ENCODE peak calls at places on chromosomes 3 and 15, in seven cellular contexts. Q is WTC11, I is GM12878, X is K562, D is SK-N-SH, T is HepG2, O is endothelial cell of umbilical vein. P is an unnamed sample.

GRCh38 chr3:189710620-189711388 is 79.6 kb downstream of the TP63 start:
- DNase-seq in I (peak), O (peak), Q (no peak), X (no peak), T (no peak), D (no peak), P (no peak)

GRCh38 chr3:65996605-65997004 is 42.1 kb downstream of the MAGI1 start:
- DNase-seq in T (no peak), X (no peak), Q (no peak), I (no peak), D (no peak), O (no peak), P (no peak)

GRCh38 chr3:5389057-5389456 is 201.6 kb downstream of the EDEM1 start:
- DNase-seq in D (no peak), I (no peak), X (no peak), Q (no peak), O (no peak), T (peak), P (no peak)

GRCh38 chr3:194352631-194353290 is 1.6 kb upstream of the CPN2 start:
- DNase-seq in D (no peak), T (no peak), O (no peak), I (no peak), X (no peak), Q (no peak), P (no peak)

GRCh38 chr3:179069762-179070390 is 1.7 kb downstream of the ZMAT3 start:
- DNase-seq in X (no peak), D (peak), I (no peak), O (peak), Q (no peak), T (no peak), P (no peak)

GRCh38 chr15:40863660-40864285 is 10.3 kb downstream of the RHOV start:
- DNase-seq in Q (no peak), O (no peak), D (no peak), I (no peak), T (no peak), X (no peak), P (no peak)

GRCh38 chr15:76065267-76065666 is 5.5 kb downstream of the TMEM266 start:
- DNase-seq in I (no peak), D (no peak), Q (no peak), X (no peak), O (no peak), T (no peak), P (peak)

GRCh38 chr15:98505611-98506031 is 142.7 kb upstream of the IGF1R start:
- DNase-seq in X (no peak), D (no peak), Q (no peak), I (no peak), O (no peak), T (no peak), P (peak)

GRCh38 chr3:38707730-38708129 is 58.2 kb upstream of the SCN5A start:
- DNase-seq in I (no peak), Q (peak), T (peak), X (no peak), O (no peak), D (no peak), P (peak)

GRCh38 chr3:167780214-167780613 is 44.7 kb downstream of the SERPINI1 start:
- DNase-seq in I (no peak), X (no peak), D (no peak), O (no peak), Q (no peak), T (no peak), P (no peak)

GRCh38 chr15:71932689-71933088 is 122.3 kb downstream of the NR2E3 start:
- DNase-seq in Q (no peak), X (no peak), O (no peak), I (no peak), D (no peak), T (no peak), P (no peak)

GRCh38 chr3:50675179-50676030 is 678 bp downstream of the DOCK3 start:
- DNase-seq in X (peak), D (peak), Q (peak), T (no peak), I (no peak), O (no peak), P (peak)

GRCh38 chr3:63400259-63400860 is 122.3 kb downstream of the SYNPR start:
- DNase-seq in X (no peak), Q (no peak), O (no peak), T (no peak), D (no peak), I (no peak), P (no peak)

GRCh38 chr3:29156071-29156715 is 124.7 kb upstream of the RBMS3 start:
- DNase-seq in X (no peak), O (no peak), I (no peak), Q (peak), D (no peak), T (no peak), P (no peak)

GRCh38 chr15:96340611-96341464 is 10.3 kb downstream of the NR2F2 start:
- DNase-seq in X (no peak), O (peak), I (no peak), T (no peak), Q (peak), D (peak), P (no peak)

GRCh38 chr3:72694398-72694797 is 153.8 kb downstream of the SHQ1 start:
- DNase-seq in O (no peak), Q (no peak), X (no peak), T (no peak), D (no peak), I (no peak), P (no peak)

GRCh38 chr3:58537412-58538301 is 667 bp upstream of the ACOX2 start:
- DNase-seq in I (no peak), X (peak), T (peak), O (no peak), D (no peak), Q (no peak), P (peak)

GRCh38 chr3:112974894-112975293 is at the start of gene CD200R1:
- DNase-seq in O (no peak), I (no peak), D (no peak), T (no peak), Q (no peak), X (no peak), P (peak)

GRCh38 chr3:101635954-101636798 is 40.8 kb downstream of the ZBTB11 start:
- DNase-seq in T (peak), Q (peak), D (peak), O (peak), X (peak), I (peak), P (peak)

GRCh38 chr3:38634133-38634532 is 15.4 kb downstream of the SCN5A start:
- DNase-seq in Q (no peak), T (peak), X (no peak), D (no peak), I (no peak), O (no peak), P (peak)

GRCh38 chr3:33096103-33096868 is 660 bp downstream of the GLB1 start:
- DNase-seq in X (peak), I (no peak), T (peak), O (peak), Q (peak), D (peak), P (peak)

GRCh38 chr3:136959599-136959998 is 1.8 kb downstream of the IL20RB start:
- DNase-seq in I (no peak), T (no peak), X (no peak), D (no peak), O (no peak), Q (no peak), P (no peak)

GRCh38 chr3:129829640-129830039 is 63.9 kb downstream of the TMCC1 start:
- DNase-seq in D (peak), X (peak), I (no peak), O (peak), Q (peak), T (peak), P (peak)

GRCh38 chr15:74307827-74308642 is 59.4 kb downstream of the CYP11A1 start:
- DNase-seq in I (no peak), O (peak), Q (peak), T (peak), D (peak), X (peak), P (peak)

GRCh38 chr3:15601046-15601398 is 347 bp downstream of the HACL1 start:
- DNase-seq in Q (no peak), X (peak), D (no peak), O (no peak), I (no peak), T (no peak), P (no peak)

GRCh38 chr3:183828538-183828870 is 3.1 kb upstream of the MAP6D1 start:
- DNase-seq in Q (no peak), T (no peak), I (no peak), O (no peak), D (no peak), X (no peak), P (no peak)

GRCh38 chr3:148131990-148132638 is 565.6 kb upstream of the AGTR1 start:
- DNase-seq in X (no peak), I (no peak), Q (no peak), D (no peak), T (no peak), O (no peak), P (no peak)

GRCh38 chr3:52281980-52282801 is 3.7 kb upstream of the WDR82 start:
- DNase-seq in X (no peak), O (no peak), D (no peak), I (no peak), T (peak), Q (no peak), P (no peak)

GRCh38 chr15:42079401-42079908 is 14.9 kb downstream of the PLA2G4D start:
- DNase-seq in T (no peak), I (no peak), X (peak), O (no peak), Q (no peak), D (no peak), P (no peak)

GRCh38 chr15:63491979-63492378 is 12.4 kb upstream of the USP3 start:
- DNase-seq in Q (no peak), I (no peak), O (no peak), T (no peak), D (no peak), X (no peak), P (no peak)

GRCh38 chr3:134291300-134292254 is 40.9 kb upstream of the RYK start:
- DNase-seq in I (no peak), Q (no peak), X (no peak), O (no peak), D (no peak), T (no peak), P (no peak)

GRCh38 chr3:194522579-194523046 is 35.8 kb upstream of the ATP13A3 start:
- DNase-seq in O (peak), D (no peak), I (no peak), X (no peak), Q (no peak), T (no peak), P (no peak)

GRCh38 chr3:52897130-52898109 is at the start of gene STIMATE:
- DNase-seq in I (no peak), T (peak), Q (peak), X (peak), D (peak), O (peak), P (peak)

GRCh38 chr3:27357665-27358258 is 11.4 kb downstream of the NEK10 start:
- DNase-seq in I (no peak), T (peak), X (peak), O (peak), D (peak), Q (peak), P (peak)

GRCh38 chr3:31819441-31819840 is 161.6 kb downstream of the OSBPL10 start:
- DNase-seq in T (no peak), X (no peak), I (no peak), Q (no peak), O (no peak), D (no peak), P (no peak)

GRCh38 chr3:146100180-146100579 is 60.8 kb downstream of the PLOD2 start:
- DNase-seq in I (no peak), D (no peak), Q (no peak), X (no peak), T (peak), O (no peak), P (no peak)
- TF ChIP-seq MAX in I (no peak), D (no peak), Q (no peak), X (no peak), T (no peak), O (no peak), P (no peak)

GRCh38 chr3:98552232-98553020 is 20.6 kb downstream of the GPR15 start:
- DNase-seq in O (no peak), D (no peak), Q (no peak), I (no peak), T (no peak), X (no peak), P (no peak)

GRCh38 chr3:98550833-98551232 is 19.1 kb downstream of the GPR15 start:
- DNase-seq in D (no peak), O (no peak), T (no peak), I (no peak), X (no peak), Q (no peak), P (no peak)

GRCh38 chr3:98545940-98546339 is 14.2 kb downstream of the GPR15 start:
- DNase-seq in D (no peak), T (no peak), X (no peak), Q (no peak), I (no peak), O (no peak), P (no peak)

GRCh38 chr3:98551754-98552153 is 20.0 kb downstream of the GPR15 start:
- DNase-seq in O (no peak), I (no peak), D (no peak), T (no peak), Q (no peak), X (no peak), P (no peak)

GRCh38 chr3:98548544-98548943 is 16.8 kb downstream of the GPR15 start:
- DNase-seq in O (no peak), X (no peak), T (no peak), D (no peak), Q (no peak), I (no peak), P (no peak)
- TF ChIP-seq MAX in O (no peak), X (no peak), T (no peak), D (no peak), Q (no peak), I (no peak), P (no peak)

DNA sequence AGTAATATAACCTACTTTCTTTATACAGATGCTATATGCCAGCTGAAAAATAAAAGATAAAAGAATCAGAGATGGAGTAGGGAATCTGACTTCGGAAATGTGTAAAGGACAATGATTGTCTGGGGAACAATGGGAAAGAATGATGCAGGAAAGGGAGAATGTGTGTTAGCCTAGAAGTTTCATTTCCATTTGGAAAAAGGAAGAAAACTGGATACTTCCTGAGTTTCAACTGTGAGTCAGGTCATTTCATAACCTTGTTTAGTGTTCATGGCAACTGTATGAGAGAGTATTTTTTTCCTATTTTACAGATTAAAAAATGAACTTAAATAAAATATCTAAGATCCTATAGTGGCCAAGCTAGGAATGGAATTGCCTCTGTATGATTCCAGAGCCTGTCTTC is 261.3 kb upstream of the NECTIN3 start:
- DNase-seq in O (peak), D (no peak), T (no peak), X (no peak), I (no peak), Q (no peak), P (no peak)
- TF ChIP-seq MAX in O (no peak), D (no peak), T (no peak), X (no peak), I (no peak), Q (no peak), P (no peak)

DNA sequence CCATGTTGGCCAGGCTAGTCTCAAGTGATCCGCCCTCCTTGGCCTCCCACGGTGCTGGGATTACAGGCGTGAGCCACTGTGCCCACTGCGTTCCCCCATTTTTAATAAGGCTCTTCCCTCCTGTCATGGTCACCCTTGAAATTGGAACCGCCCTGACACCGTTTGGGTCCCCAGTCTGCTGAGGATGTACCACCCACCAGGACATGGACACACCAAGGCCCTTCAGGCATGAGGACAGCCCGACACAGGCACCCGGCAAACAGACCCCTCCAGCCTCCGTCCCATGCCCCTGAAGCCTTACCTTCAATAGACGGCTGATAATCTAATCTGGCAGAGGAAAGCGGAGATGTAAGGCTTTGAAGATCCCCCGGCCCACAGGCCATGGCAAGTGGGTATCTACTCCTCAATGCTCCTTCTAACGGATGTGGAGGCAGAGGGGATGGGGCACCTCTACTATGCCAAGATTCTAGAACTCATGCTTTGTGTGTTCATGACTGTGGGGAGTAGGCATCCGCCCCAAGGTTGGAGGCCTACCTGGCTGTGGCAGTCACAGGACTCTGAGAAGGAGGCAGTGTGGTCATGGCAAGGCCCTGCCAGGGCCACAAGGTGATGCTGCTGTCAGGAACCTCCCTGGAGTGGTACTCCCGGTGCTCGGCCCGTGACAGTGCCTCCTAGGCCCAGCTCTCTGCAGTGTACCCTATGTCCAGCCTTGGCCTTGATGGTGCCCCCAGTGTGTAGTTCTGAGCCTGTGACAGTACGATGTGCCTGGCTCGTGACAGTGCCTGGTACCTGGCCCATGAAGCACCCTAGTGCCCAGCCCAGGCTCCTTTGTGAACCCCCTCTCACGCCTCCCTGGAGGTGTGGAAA is 18.6 kb upstream of the PRSS50 start:
- DNase-seq in X (no peak), O (no peak), T (no peak), D (no peak), I (no peak), Q (no peak), P (no peak)
- TF ChIP-seq MAX in X (no peak), O (no peak), T (no peak), D (no peak), I (no peak), Q (no peak), P (no peak)

GRCh38 chr3:54817628-54818027 is 110.2 kb downstream of the LRTM1 start:
- DNase-seq in O (no peak), D (no peak), T (no peak), X (no peak), Q (no peak), I (no peak), P (no peak)
- TF ChIP-seq MAX in O (no peak), D (no peak), T (no peak), X (no peak), Q (no peak), I (no peak), P (no peak)

DNA sequence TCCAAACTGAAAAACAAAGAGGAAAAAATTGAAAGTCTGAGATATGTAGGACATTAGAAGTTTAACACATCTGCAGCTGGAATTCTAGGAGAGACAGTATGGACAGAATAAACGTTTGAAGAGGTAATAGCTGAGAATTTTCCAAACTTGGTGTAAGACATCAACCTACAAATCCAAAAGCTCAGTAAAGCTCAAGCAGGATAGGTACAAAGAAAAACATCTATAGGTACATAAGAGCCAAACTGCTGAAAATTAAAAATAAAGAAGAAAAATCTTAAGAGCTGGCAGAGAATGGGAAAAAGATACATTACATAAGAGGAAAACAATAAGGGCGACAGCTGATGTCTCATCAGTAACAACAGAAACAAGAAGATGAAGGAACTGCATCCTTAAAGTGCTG is 22.8 kb upstream of the C3orf22 start:
- DNase-seq in X (no peak), T (no peak), D (no peak), I (no peak), Q (no peak), O (no peak), P (no peak)
- TF ChIP-seq MAX in X (no peak), T (no peak), D (no peak), I (no peak), Q (no peak), O (no peak), P (no peak)